ENCODE peak calls at places on chromosomes 4 and X, in eight cellular contexts. O is tibial nerve, H is stomach, P is aorta, X is MM.1S, S is HepG2, J is transverse colon, Q is lower lobe of right lung. W is an unnamed sample. For H3K9me3, the result is how much of the 10 kb centered on the place peaks cover.

GRCh38 chr4:138537739-138538138 is 295.6 kb upstream of the SLC7A11 start:
- DNase-seq in O (no peak), P (no peak), X (no peak), J (no peak), H (no peak), S (no peak), Q (no peak), W (no peak)

GRCh38 chr4:20658456-20658855 is 41.8 kb upstream of the PACRGL start:
- DNase-seq in P (no peak), J (no peak), O (no peak), S (no peak), H (no peak), Q (no peak), X (no peak), W (no peak)

GRCh38 chr4:73815145-73815544 is 21.3 kb upstream of the CXCL6 start:
- DNase-seq in O (no peak), Q (no peak), J (no peak), S (no peak), H (no peak), X (peak), P (no peak), W (no peak)

GRCh38 chr4:14848210-14848609 is 154.1 kb upstream of the CPEB2 start:
- DNase-seq in S (no peak), H (no peak), P (no peak), Q (no peak), J (no peak), O (no peak), X (no peak), W (no peak)

GRCh38 chrX:68254738-68255645 is 178.3 kb downstream of the OPHN1 start:
- DNase-seq in P (peak), J (no peak), Q (no peak), H (no peak), O (no peak), X (no peak), S (no peak), W (no peak)

GRCh38 chr4:78610546-78611214 is 59.1 kb downstream of the ANXA3 start:
- DNase-seq in Q (no peak), J (no peak), H (no peak), S (no peak), P (no peak), O (no peak), X (peak), W (no peak)

GRCh38 chr4:14233126-14233525 is 605.6 kb upstream of the BOD1L1 start:
- DNase-seq in S (no peak), J (no peak), Q (no peak), P (no peak), O (no peak), X (no peak), H (no peak), W (no peak)

GRCh38 chr4:39996811-39997210 is 19.1 kb upstream of the PDS5A start:
- DNase-seq in H (no peak), J (no peak), O (no peak), S (no peak), X (no peak), Q (no peak), P (no peak), W (no peak)

GRCh38 chr4:169603312-169603711 is 9.1 kb downstream of the NEK1 start:
- DNase-seq in O (no peak), J (no peak), S (no peak), P (no peak), Q (no peak), X (no peak), H (no peak), W (no peak)

GRCh38 chr4:55706526-55706925 is 70.4 kb upstream of the NMU start:
- DNase-seq in P (no peak), S (no peak), X (no peak), J (no peak), Q (no peak), H (no peak), O (no peak), W (no peak)

GRCh38 chr4:31005037-31005436 is 284.9 kb downstream of the PCDH7 start:
- DNase-seq in X (no peak), O (no peak), J (no peak), H (no peak), Q (no peak), P (no peak), S (no peak), W (no peak)

GRCh38 chr4:146049802-146050201 is 111.2 kb upstream of the ZNF827 start:
- DNase-seq in Q (no peak), X (peak), S (no peak), P (no peak), O (no peak), H (no peak), J (no peak), W (no peak)

GRCh38 chr4:104015680-104016079 is 295.9 kb upstream of the TACR3 start:
- DNase-seq in O (no peak), H (no peak), X (peak), Q (no peak), P (no peak), S (peak), J (no peak), W (no peak)

GRCh38 chr4:74056858-74057562 is 18.5 kb upstream of the CXCL3 start:
- DNase-seq in X (no peak), J (no peak), P (no peak), S (no peak), O (no peak), Q (no peak), H (no peak), W (no peak)

GRCh38 chr4:8473920-8474590 is 33.5 kb downstream of the TRMT44 start:
- DNase-seq in Q (no peak), P (no peak), J (no peak), X (no peak), O (no peak), H (no peak), S (no peak), W (no peak)
- H3K27ac ChIP-seq in Q (peak), P (peak), J (peak), X (no peak), O (peak), H (no peak), S (no peak), W (peak)

GRCh38 chr4:205097-205756 is 80.9 kb downstream of the ZNF718 start:
- DNase-seq in S (no peak), H (no peak), J (no peak), O (no peak), Q (no peak), X (no peak), P (no peak), W (no peak)
- H3K9me3 ChIP-seq in S (half or more), H (half or more), J (under half), O (half or more), Q (under half), X (under half), P (under half), W (under half)

GRCh38 chr4:24266014-24266413 is 318.3 kb downstream of the DHX15 start:
- DNase-seq in O (no peak), J (no peak), S (no peak), X (no peak), Q (no peak), P (no peak), H (no peak), W (peak)

GRCh38 chr4:24260133-24260532 is 324.2 kb downstream of the DHX15 start:
- DNase-seq in S (no peak), J (no peak), H (no peak), P (no peak), O (no peak), Q (no peak), X (no peak), W (no peak)

GRCh38 chr4:24260922-24261581 is 323.3 kb downstream of the DHX15 start:
- DNase-seq in J (no peak), O (no peak), P (no peak), X (no peak), Q (no peak), H (no peak), S (no peak), W (no peak)

GRCh38 chr4:24262084-24262483 is 322.3 kb downstream of the DHX15 start:
- DNase-seq in X (no peak), J (no peak), O (no peak), H (no peak), S (no peak), Q (peak), P (no peak), W (no peak)

DNA sequence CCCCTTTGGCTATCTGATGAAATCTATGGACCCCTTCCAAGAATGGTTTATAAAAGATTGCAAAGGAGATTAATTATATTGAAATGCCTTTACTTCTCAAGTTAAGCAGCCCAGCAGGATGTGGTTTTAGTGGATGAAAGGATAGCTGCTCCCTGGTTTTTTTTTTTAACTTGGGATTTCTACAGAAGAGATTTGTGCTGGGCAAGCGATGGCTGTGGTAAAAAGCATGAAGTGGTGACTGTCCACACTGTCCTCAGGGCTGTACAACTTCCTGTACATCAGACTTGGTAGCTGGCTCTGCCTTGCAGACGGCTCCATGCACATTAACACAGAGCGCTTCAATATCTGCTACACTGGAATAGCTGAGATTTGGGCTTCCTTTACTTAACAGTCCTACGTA is 321.7 kb downstream of the DHX15 start:
- DNase-seq in X (no peak), H (no peak), J (no peak), S (no peak), Q (no peak), P (no peak), O (no peak), W (no peak)
- H3K27ac ChIP-seq in X (no peak), H (no peak), J (no peak), S (no peak), Q (no peak), P (no peak), O (peak), W (no peak)

GRCh38 chrX:41718481-41719245 is 5.3 kb upstream of the GPR82 start:
- DNase-seq in S (peak), J (no peak), Q (no peak), P (no peak), H (no peak), X (no peak), O (no peak), W (no peak)
- H3K9me3 ChIP-seq in S (under half), J (under half), Q (under half), P (under half), H (under half), X (under half), O (under half), W (under half)

DNA sequence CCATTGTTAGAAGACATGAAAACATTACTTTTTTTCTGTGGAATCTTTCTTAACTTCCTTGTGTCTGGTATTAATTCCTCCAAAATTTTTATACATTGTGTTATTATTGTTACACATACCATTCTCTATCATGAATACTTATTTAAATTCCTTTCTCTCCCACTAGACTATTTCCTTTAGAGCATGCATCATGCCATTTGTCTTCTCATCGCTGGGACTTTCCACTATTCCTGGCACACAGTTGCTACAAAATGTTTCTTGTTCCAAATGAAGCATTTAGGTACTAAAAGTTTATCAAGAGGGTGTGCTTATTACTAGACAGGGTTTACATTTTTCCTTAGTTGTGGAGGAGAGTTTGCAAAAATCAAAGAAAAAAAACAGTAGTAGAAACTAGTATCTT is 187.3 kb upstream of the TBC1D9 start:
- DNase-seq in H (no peak), J (no peak), Q (no peak), X (no peak), P (no peak), O (no peak), S (no peak), W (no peak)
- H3K27ac ChIP-seq in H (no peak), J (no peak), Q (no peak), X (no peak), P (no peak), O (no peak), S (no peak), W (no peak)

DNA sequence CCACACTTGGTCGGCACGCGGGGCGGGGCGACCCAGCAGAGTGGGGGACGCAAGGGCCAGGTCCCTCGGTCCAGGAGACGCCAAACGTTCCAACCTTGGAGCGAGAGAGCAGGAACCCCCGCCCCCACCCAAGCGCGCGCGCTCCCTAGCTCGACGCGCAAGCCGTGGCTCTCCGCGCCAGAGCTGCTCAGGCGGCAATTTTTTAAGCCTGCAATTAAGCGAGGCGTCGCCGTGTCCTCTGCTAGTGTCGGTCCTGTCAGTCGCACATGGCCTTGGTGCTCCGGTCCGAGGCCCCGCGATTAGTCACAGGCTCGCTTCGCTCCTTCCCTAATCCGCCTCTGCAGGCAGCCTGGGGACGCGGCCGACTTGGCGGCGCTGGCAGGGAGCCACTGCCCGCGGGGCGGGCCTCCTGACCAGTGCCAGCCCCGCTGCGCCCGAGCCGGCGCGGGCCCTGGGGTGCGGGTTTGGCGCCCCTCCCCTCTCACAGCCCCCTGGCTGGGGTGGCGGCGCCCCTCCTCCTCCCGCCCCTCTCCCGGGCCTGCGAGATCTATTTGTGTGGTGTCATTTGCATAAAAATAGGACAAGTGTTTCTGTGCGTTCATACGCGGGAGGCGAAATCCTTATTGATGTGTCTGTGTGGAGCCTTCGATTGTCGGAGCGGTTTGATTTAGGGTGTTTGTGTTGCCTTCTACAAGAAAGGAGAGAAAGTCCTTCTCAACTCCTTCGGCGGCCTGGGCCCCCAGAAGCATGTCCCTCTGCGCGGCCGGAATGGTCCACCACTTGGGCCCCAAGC is 9.7 kb upstream of the BCOR start:
- DNase-seq in O (no peak), Q (peak), H (peak), S (no peak), X (peak), P (peak), J (peak), W (no peak)
- H3K9me3 ChIP-seq in O (under half), Q (under half), H (under half), S (under half), X (under half), P (under half), J (under half), W (under half)

DNA sequence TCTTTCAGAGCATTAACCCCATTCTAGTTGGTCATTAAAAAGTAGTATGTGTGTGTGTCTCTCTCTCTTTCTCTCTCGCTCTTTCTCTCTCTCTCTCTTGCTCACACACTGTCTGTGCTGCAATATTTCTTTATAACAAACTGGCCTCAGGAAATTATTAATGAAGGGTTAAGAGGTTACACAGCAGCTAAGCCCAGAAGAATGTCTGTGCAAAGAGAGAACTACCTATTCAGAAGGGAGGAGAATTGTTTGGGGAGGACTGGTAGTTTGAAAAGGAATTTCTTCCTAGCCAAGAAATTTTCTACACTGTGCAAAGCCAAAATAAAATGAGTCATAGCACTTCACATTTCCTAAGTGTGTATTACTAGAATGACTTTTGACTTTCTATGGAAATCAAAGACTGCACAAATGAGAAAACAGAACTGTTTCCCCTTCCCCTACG is 22.2 kb downstream of the PDGFC start:
- DNase-seq in H (no peak), S (peak), P (no peak), X (no peak), Q (no peak), O (no peak), J (no peak), W (no peak)
- H3K27ac ChIP-seq in H (peak), S (no peak), P (peak), X (no peak), Q (peak), O (no peak), J (peak), W (no peak)